ENCODE peak calls at places on chromosomes 4 and X, in seven cellular contexts. R is stimulated activated naive B cell treated with anti-CD40 and anti-IgM and Interleukin-4, amounts not matched to agents 10 μg/mL and 1 μg/mL and 100 μg/mL, for 72 hours; P is cardiac muscle cell; A is H7; K is T-helper 1 cell; Q is Ammon's horn; L is B cell. V is an unnamed sample.

GRCh38 chrX:40415675-40416074 is 165.1 kb upstream of the ATP6AP2 start:
- DNase-seq in P (no peak), A (no peak), R (no peak), L (no peak), K (no peak), Q (no peak), V (no peak)

GRCh38 chr4:28966982-28967381 is 1753.2 kb upstream of the PCDH7 start:
- DNase-seq in R (no peak), K (no peak), L (no peak), Q (no peak), P (peak; percentile 0), A (no peak), V (no peak)

GRCh38 chr4:75179510-75179909 is 246.6 kb downstream of the PARM1 start:
- DNase-seq in L (no peak), K (no peak), P (no peak), A (no peak), R (no peak), Q (no peak), V (no peak)

GRCh38 chr4:166658585-166658984 is 575.7 kb downstream of the SPOCK3 start:
- DNase-seq in P (no peak), A (no peak), Q (no peak), L (no peak), K (no peak), R (no peak), V (no peak)

GRCh38 chr4:89906787-89907521 is 12.3 kb downstream of the MMRN1 start:
- DNase-seq in K (no peak), L (no peak), A (no peak), R (no peak), Q (no peak), P (no peak), V (no peak)

GRCh38 chr4:121053601-121054143 is 18.7 kb downstream of the NDNF start:
- DNase-seq in K (no peak), L (no peak), Q (no peak), R (no peak), A (no peak), P (no peak), V (no peak)

GRCh38 chr4:53012738-53013137 is 150.6 kb downstream of the RASL11B start:
- DNase-seq in P (peak; percentile 65), R (no peak), A (no peak), Q (no peak), K (no peak), L (no peak), V (no peak)

GRCh38 chr4:169311643-169312365 is 41.0 kb upstream of the SH3RF1 start:
- DNase-seq in R (peak; percentile 16), K (no peak), A (peak; percentile 65), L (peak; percentile 50), P (peak; percentile 81), Q (peak; percentile 45), V (no peak)

GRCh38 chrX:53239474-53239873 is 14.5 kb upstream of the KDM5C start:
- DNase-seq in K (no peak), R (no peak), Q (no peak), A (peak; percentile 79), P (no peak), L (no peak), V (no peak)

GRCh38 chr4:30770049-30770549 is 49.9 kb downstream of the PCDH7 start:
- DNase-seq in Q (no peak), L (no peak), P (peak; percentile 49), K (no peak), R (no peak), A (no peak), V (no peak)

GRCh38 chr4:158873795-158874359 is 105.1 kb downstream of the FNIP2 start:
- DNase-seq in P (peak; percentile 55), K (no peak), Q (no peak), L (no peak), A (no peak), R (no peak), V (no peak)

GRCh38 chr4:174214102-174214878 is 69.2 kb downstream of the FBXO8 start:
- DNase-seq in K (no peak), L (peak; percentile 24), R (no peak), P (no peak), Q (no peak), A (peak; percentile 66), V (no peak)

GRCh38 chr4:183968502-183968901 is 63.4 kb downstream of the STOX2 start:
- DNase-seq in K (no peak), L (no peak), Q (no peak), R (no peak), A (peak; percentile 64), P (no peak), V (no peak)

GRCh38 chr4:145618210-145618911 is 824 bp upstream of the MMAA start:
- DNase-seq in R (no peak), A (peak; percentile 21), Q (no peak), L (no peak), P (no peak), K (peak; percentile 13), V (no peak)

GRCh38 chrX:153968754-153969124 is 2.9 kb downstream of the HCFC1 start:
- DNase-seq in R (no peak), A (peak; percentile 78), K (peak; percentile 36), L (peak; percentile 66), Q (no peak), P (no peak), V (no peak)

GRCh38 chrX:49701323-49701722 is 5.5 kb upstream of the PAGE1 start:
- DNase-seq in K (no peak), P (no peak), R (no peak), Q (no peak), L (no peak), A (no peak), V (no peak)

GRCh38 chrX:149570668-149571067 is 16.6 kb downstream of the MAGEA9B start:
- DNase-seq in Q (no peak), R (no peak), P (peak; percentile 63), A (no peak), L (no peak), K (no peak), V (no peak)

GRCh38 chr4:152255437-152255836 is 280.5 kb downstream of the FBXW7 start:
- DNase-seq in P (no peak), R (peak; percentile 8), Q (no peak), A (peak; percentile 21), L (no peak), K (peak; percentile 31), V (no peak)

GRCh38 chr4:147492761-147493160 is 11.9 kb downstream of the EDNRA start:
- DNase-seq in K (no peak), R (no peak), L (no peak), P (peak; percentile 88), A (no peak), Q (no peak), V (no peak)

GRCh38 chr4:152643153-152644035 is 36.4 kb downstream of the TMEM154 start:
- DNase-seq in Q (no peak), P (peak; percentile 46), R (peak; percentile 57), A (no peak), L (peak; percentile 76), K (no peak), V (no peak)

GRCh38 chrX:5991393-5991792 is 237.3 kb downstream of the NLGN4X start:
- DNase-seq in K (no peak), A (no peak), P (no peak), L (no peak), R (no peak), Q (no peak), V (no peak)

GRCh38 chr4:2537011-2537830 is 774 bp downstream of the FAM193A start:
- DNase-seq in K (peak; percentile 47), A (peak; percentile 78), R (peak; percentile 62), L (peak; percentile 79), Q (peak; percentile 30), P (peak; percentile 42), V (no peak)

GRCh38 chrX:22365460-22365859 is 92.7 kb downstream of the CBLL2 start:
- DNase-seq in Q (no peak), R (no peak), P (peak; percentile 15), A (no peak), L (no peak), K (no peak), V (no peak)

GRCh38 chrX:38768079-38768478 is 33.2 kb upstream of the MID1IP1 start:
- DNase-seq in L (peak; percentile 17), R (no peak), Q (peak; percentile 13), P (peak; percentile 48), K (no peak), A (no peak), V (no peak)

GRCh38 chr4:137705171-137705783 is 173.0 kb upstream of the PCDH18 start:
- DNase-seq in K (no peak), P (peak; percentile 96), Q (peak; percentile 40), R (no peak), L (no peak), A (no peak), V (no peak)

GRCh38 chrX:23898412-23898959 is 9.3 kb downstream of the APOO start:
- DNase-seq in P (peak; percentile 48), L (no peak), A (no peak), R (no peak), K (no peak), Q (no peak), V (no peak)

GRCh38 chr4:2469192-2469984 is 482 bp downstream of the RNF4 start:
- DNase-seq in P (peak; percentile 35), Q (no peak), L (peak; percentile 83), R (peak; percentile 58), K (peak; percentile 69), A (peak; percentile 88), V (no peak)

GRCh38 chr4:76377922-76378321 is 43.0 kb downstream of the CCDC158 start:
- DNase-seq in R (no peak), L (peak; percentile 13), A (peak; percentile 65), P (peak; percentile 74), Q (no peak), K (peak; percentile 8), V (no peak)

GRCh38 chrX:80876877-80877276 is 67.2 kb upstream of the BRWD3 start:
- DNase-seq in P (peak; percentile 51), A (peak; percentile 16), L (peak; percentile 22), Q (peak; percentile 5), R (no peak), K (no peak), V (no peak)

GRCh38 chr4:6147441-6147840 is 52.9 kb downstream of the JAKMIP1 start:
- DNase-seq in P (no peak), L (no peak), R (no peak), A (no peak), K (no peak), Q (no peak), V (no peak)

GRCh38 chr4:164716901-164717300 is 37.0 kb upstream of the SMIM31 start:
- DNase-seq in L (no peak), K (no peak), R (no peak), A (peak; percentile 37), P (no peak), Q (no peak), V (no peak)